ENCODE peak calls at places on chromosomes 7 and 10, in five cellular contexts. D is H1, E is H9, V is mesenchymal stem cell, G is neuronal stem cell. M is an unnamed sample. For H3K4me1, the result is how much of the 10 kb centered on the place peaks cover.

GRCh38 chr7:155800301-155800700 is 12.0 kb downstream of the SHH start:
- DNase-seq in G (no peak), V (no peak), D (no peak), E (no peak), M (no peak)

GRCh38 chr10:43076311-43076875 is 476 bp upstream of the RET start:
- DNase-seq in V (peak), G (no peak), D (peak), E (peak), M (no peak)

GRCh38 chr7:4261038-4261960 is 420.8 kb upstream of the FOXK1 start:
- DNase-seq in G (no peak), E (no peak), D (no peak), V (peak), M (no peak)

GRCh38 chr10:114030140-114030539 is 13.5 kb upstream of the ADRB1 start:
- DNase-seq in E (no peak), V (no peak), D (no peak), G (no peak), M (no peak)

GRCh38 chr7:51246258-51247245 is 70.1 kb downstream of the COBL start:
- DNase-seq in G (no peak), D (no peak), E (no peak), V (no peak), M (no peak)

GRCh38 chr7:137757146-137757925 is 89.4 kb downstream of the DGKI start:
- DNase-seq in V (no peak), G (no peak), E (no peak), D (no peak), M (no peak)

GRCh38 chr7:21028186-21028989 is 241.7 kb upstream of the SP8 start:
- DNase-seq in V (peak), E (peak), D (no peak), G (peak), M (no peak)

GRCh38 chr10:63055705-63056104 is 77.4 kb upstream of the NRBF2 start:
- DNase-seq in D (no peak), E (no peak), V (no peak), G (no peak), M (no peak)

GRCh38 chr7:140036224-140036651 is 26.5 kb downstream of the PARP12 start:
- DNase-seq in E (no peak), D (no peak), V (peak), G (no peak), M (no peak)

GRCh38 chr7:23915196-23915595 is 205.2 kb downstream of the STK31 start:
- DNase-seq in V (no peak), E (no peak), D (no peak), G (no peak), M (no peak)

GRCh38 chr7:87146740-87147386 is 5.4 kb upstream of the DMTF1 start:
- DNase-seq in E (peak), D (no peak), G (no peak), V (no peak), M (no peak)

GRCh38 chr10:120511165-120511564 is 54.1 kb downstream of the PLPP4 start:
- DNase-seq in E (no peak), G (no peak), D (no peak), V (no peak), M (no peak)

GRCh38 chr7:37775921-37776320 is 72.5 kb upstream of the NME8 start:
- DNase-seq in G (no peak), D (no peak), V (no peak), E (no peak), M (no peak)

GRCh38 chr7:128242661-128243060 is 1.6 kb downstream of the LEP start:
- DNase-seq in G (no peak), D (no peak), E (no peak), V (no peak), M (peak)

GRCh38 chr10:48905311-48905710 is 34.3 kb downstream of the LRRC18 start:
- DNase-seq in G (no peak), V (no peak), D (no peak), E (no peak), M (no peak)

GRCh38 chr7:96887426-96887825 is 117.9 kb upstream of the DLX6 start:
- DNase-seq in E (no peak), D (no peak), V (no peak), G (no peak), M (no peak)

GRCh38 chr7:131219277-131220041 is 108.2 kb upstream of the MKLN1 start:
- DNase-seq in E (peak), G (no peak), V (no peak), D (no peak), M (peak)

GRCh38 chr10:25501912-25502311 is 327.1 kb downstream of the GPR158 start:
- DNase-seq in G (no peak), E (no peak), V (no peak), D (no peak), M (peak)

GRCh38 chr10:71204746-71205145 is 7.6 kb upstream of the UNC5B start:
- DNase-seq in E (no peak), G (no peak), D (no peak), V (no peak), M (no peak)
- H3K4me1 ChIP-seq in E (under half), G (under half), D (under half), V (under half), M (under half)

DNA sequence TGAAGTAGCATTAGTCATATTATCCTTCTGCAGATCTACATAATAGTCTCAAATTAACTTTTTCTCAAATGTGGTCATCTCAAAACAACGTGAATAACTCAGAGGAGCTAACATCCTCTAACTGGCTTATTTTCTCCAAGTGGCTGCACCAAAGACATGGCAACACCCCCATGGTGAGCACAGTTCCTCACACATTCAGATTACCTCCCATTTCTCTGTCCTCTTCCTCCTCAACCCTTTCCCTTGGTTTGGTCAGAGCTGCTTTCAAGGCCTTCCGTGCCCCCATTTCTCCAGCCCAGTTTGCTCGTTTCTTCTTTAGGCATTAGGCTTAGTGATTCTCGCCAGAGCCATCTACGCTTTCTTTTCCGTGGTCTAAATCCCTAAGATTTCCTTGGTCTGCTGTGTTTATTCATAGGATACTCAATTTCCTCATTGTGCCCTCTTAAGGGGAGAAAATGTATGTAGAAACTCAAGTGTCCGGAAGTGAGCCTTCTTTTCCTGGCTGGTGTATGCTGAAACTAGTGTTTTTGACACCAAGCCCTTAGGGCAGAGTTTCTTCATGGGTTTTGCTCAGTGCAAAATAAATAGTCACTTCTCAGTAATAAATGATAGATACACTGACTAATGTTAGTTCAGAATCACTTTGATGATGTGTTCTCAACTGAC is 2.6 kb downstream of the MET start:
- DNase-seq in G (no peak), D (no peak), E (no peak), V (peak), M (peak)
- H4K8ac ChIP-seq in G (no peak), D (no peak), E (no peak), V (no peak), M (no peak)

GRCh38 chr10:4004990-4005389 is 220.0 kb upstream of the KLF6 start:
- DNase-seq in G (no peak), V (no peak), E (no peak), D (no peak), M (no peak)

GRCh38 chr10:4006848-4007247 is 221.8 kb upstream of the KLF6 start:
- DNase-seq in E (no peak), V (no peak), G (no peak), D (no peak), M (peak)

GRCh38 chr10:4003348-4003973 is 218.5 kb upstream of the KLF6 start:
- DNase-seq in D (no peak), E (no peak), G (no peak), V (no peak), M (peak)

GRCh38 chr10:4006051-4006450 is 221.0 kb upstream of the KLF6 start:
- DNase-seq in G (no peak), E (no peak), V (no peak), D (no peak), M (no peak)

GRCh38 chr10:4004144-4004543 is 219.1 kb upstream of the KLF6 start:
- DNase-seq in D (no peak), V (no peak), E (no peak), G (no peak), M (no peak)
- H4K91ac ChIP-seq in D (no peak), V (no peak), E (no peak), G (no peak), M (peak)

GRCh38 chr10:61139230-61139928 is 195.4 kb upstream of the RHOBTB1 start:
- DNase-seq in D (no peak), G (no peak), E (no peak), V (no peak), M (no peak)

GRCh38 chr10:61136151-61136550 is 192.2 kb upstream of the RHOBTB1 start:
- DNase-seq in D (no peak), E (peak), V (peak), G (no peak), M (no peak)

GRCh38 chr10:61138728-61139127 is 194.7 kb upstream of the RHOBTB1 start:
- DNase-seq in G (no peak), V (no peak), E (no peak), D (no peak), M (no peak)

GRCh38 chr10:61130366-61130765 is 186.4 kb upstream of the RHOBTB1 start:
- DNase-seq in V (no peak), D (no peak), E (no peak), G (no peak), M (no peak)

DNA sequence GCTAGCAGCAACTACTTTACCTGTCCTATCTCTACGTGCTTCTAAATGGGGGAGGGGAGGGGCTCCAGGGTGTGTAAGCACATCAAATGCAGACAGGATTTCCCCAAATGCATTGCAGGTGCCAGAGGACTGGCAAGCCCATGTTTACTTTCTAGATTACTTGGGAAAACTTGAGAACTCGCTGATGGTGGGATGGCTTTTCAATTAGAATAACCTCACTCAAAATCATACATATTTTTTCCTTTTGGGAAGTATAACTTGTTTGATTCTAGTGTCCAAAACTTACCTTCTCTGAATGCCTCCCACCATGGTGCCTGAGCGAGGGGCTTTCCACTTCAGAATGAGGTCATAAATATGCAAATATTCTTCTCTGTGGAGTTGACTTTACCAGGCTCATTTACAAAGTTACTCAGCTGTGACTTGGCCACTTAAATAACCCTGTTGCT is 191.3 kb upstream of the RHOBTB1 start:
- DNase-seq in D (no peak), V (no peak), G (no peak), E (no peak), M (no peak)
- H3K4me1 ChIP-seq in D (under half), V (under half), G (under half), E (under half), M (under half)

DNA sequence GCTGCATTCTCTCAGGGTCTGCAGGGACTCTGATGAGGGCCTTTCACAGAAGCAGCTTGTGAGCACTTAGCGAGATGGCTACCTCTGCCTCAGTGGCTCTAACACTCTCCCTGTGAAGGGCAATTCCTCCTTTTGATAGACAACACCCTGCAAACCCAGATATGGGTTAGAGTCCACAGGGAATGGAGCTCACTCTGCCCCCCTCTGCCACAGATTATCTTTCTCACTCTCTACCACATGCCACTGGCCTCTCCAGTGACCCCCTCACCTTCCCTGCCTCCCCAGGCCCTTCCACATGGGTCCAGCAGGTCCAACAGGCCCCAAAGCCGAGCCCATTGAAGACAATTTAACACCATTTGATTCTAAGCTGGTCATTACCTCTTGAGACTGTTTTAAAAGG is 72.1 kb downstream of the CCDC3 start:
- DNase-seq in V (no peak), G (no peak), D (no peak), E (no peak), M (no peak)
- H4K8ac ChIP-seq in V (no peak), G (no peak), D (no peak), E (no peak), M (no peak)

GRCh38 chr7:2641406-2642393 is 9.9 kb downstream of the TTYH3 start:
- DNase-seq in D (peak), E (peak), V (peak), G (peak), M (peak)

GRCh38 chr7:2646336-2646679 is 14.5 kb downstream of the TTYH3 start:
- DNase-seq in G (no peak), E (no peak), V (no peak), D (no peak), M (no peak)

GRCh38 chr7:2644514-2645273 is 12.9 kb downstream of the TTYH3 start:
- DNase-seq in D (no peak), V (no peak), G (no peak), E (no peak), M (no peak)

GRCh38 chr7:2645274-2645868 is 13.6 kb downstream of the TTYH3 start:
- DNase-seq in G (no peak), E (peak), D (no peak), V (peak), M (no peak)

GRCh38 chr7:2643386-2644229 is 11.8 kb downstream of the TTYH3 start:
- DNase-seq in V (no peak), E (peak), G (no peak), D (no peak), M (no peak)
- H4K91ac ChIP-seq in V (peak), E (no peak), G (no peak), D (peak), M (peak)

DNA sequence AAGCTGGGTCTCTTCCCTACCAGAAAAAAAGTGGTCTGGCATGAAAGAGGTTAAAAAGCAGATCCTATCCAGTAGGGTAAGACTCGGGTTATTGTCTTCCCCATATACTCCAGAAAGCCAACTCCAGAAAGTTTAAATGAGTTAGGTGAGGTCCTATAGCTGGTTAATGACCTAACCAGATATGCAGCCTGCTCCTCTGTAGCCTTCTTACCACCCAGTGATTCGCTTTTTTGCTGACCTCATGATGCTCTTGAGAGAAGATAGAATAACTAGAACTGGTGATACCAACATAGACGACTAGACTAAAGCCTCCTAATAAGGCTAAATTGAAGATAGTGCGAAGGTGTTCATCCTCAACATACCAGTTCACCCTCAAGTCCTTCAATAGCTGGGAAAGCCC is 675 bp upstream of the GIMAP1 start:
- DNase-seq in G (no peak), D (no peak), E (no peak), V (no peak), M (no peak)
- H3K4me1 ChIP-seq in G (under half), D (under half), E (under half), V (under half), M (under half)

DNA sequence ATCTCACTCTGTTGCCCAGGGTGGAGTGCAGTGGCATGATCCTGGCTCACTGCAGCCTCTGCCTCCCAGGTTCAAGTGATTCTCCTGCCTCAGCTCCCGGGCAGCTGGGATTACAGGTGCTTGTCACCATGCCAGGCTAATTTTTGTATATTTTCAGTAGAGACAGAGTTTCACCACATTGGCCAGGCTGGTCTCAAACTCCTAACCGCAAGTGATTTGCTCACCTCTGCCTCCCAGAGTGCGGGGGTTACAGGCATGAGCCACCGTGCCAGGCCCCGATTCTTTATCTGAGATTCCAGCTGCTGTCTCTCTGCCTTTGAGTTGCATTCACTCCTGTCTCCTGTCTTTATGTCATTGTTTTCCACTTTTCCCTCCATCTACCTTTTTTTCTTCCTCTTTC is 168.7 kb downstream of the TMEM178B start:
- DNase-seq in G (no peak), V (no peak), D (no peak), E (no peak), M (no peak)
- H4K8ac ChIP-seq in G (no peak), V (no peak), D (no peak), E (no peak), M (no peak)

GRCh38 chr10:102626026-102626686 is 18.1 kb upstream of the TRIM8 start:
- DNase-seq in D (no peak), E (no peak), G (no peak), V (no peak), M (no peak)

GRCh38 chr10:102627446-102628293 is 16.6 kb upstream of the TRIM8 start:
- DNase-seq in E (peak), G (peak), D (peak), V (peak), M (no peak)

GRCh38 chr10:102628451-102628911 is 15.8 kb upstream of the TRIM8 start:
- DNase-seq in E (no peak), D (no peak), G (no peak), V (peak), M (peak)

GRCh38 chr10:102624751-102625330 is 19.4 kb upstream of the TRIM8 start:
- DNase-seq in E (no peak), G (no peak), D (no peak), V (no peak), M (no peak)

GRCh38 chr10:102627141-102627445 is 17.2 kb upstream of the TRIM8 start:
- DNase-seq in V (no peak), E (no peak), G (no peak), D (no peak), M (no peak)
- H4K91ac ChIP-seq in V (peak), E (no peak), G (peak), D (peak), M (peak)

GRCh38 chr7:30730097-30730496 is 21.8 kb upstream of the INMT start:
- DNase-seq in G (no peak), V (no peak), D (no peak), E (no peak), M (no peak)

GRCh38 chr7:30731619-30732018 is 20.3 kb upstream of the INMT start:
- DNase-seq in E (no peak), V (no peak), G (no peak), D (no peak), M (no peak)

GRCh38 chr7:30730996-30731395 is 20.9 kb upstream of the INMT start:
- DNase-seq in D (no peak), V (no peak), E (no peak), G (no peak), M (no peak)

GRCh38 chr7:30728591-30729100 is 23.3 kb upstream of the INMT start:
- DNase-seq in E (no peak), G (no peak), V (no peak), D (no peak), M (no peak)

GRCh38 chr7:30729642-30730041 is 22.3 kb upstream of the INMT start:
- DNase-seq in D (no peak), V (no peak), G (no peak), E (no peak), M (peak)
- H3K4me1 ChIP-seq in D (under half), V (under half), G (under half), E (under half), M (under half)